ENCODE peak calls at places on chromosomes 2 and 18, in four cellular contexts. S is body of pancreas, E is suprapubic skin, Q is ovary. K is an unnamed sample.

GRCh38 chr2:58757971-58758370 is 516.8 kb upstream of the FANCL start:
- DNase-seq in Q (no peak), S (no peak), E (no peak), K (no peak)

GRCh38 chr2:136378712-136379595 is 261.0 kb upstream of the CXCR4 start:
- DNase-seq in E (no peak), S (peak; percentile 54), Q (no peak), K (no peak)

GRCh38 chr18:62450546-62451395 is 72.1 kb upstream of the ZCCHC2 start:
- DNase-seq in E (no peak), S (peak; percentile 91), Q (no peak), K (peak; percentile 40)

GRCh38 chr2:129777146-129777545 is 202.3 kb upstream of the RAB6C start:
- DNase-seq in Q (no peak), E (no peak), S (no peak), K (peak; percentile 26)

GRCh38 chr2:10901160-10901559 is 10.6 kb upstream of the KCNF1 start:
- DNase-seq in Q (no peak), E (no peak), S (no peak), K (no peak)

GRCh38 chr2:127414855-127415592 is 3.2 kb upstream of the PROC start:
- DNase-seq in Q (no peak), E (no peak), S (no peak), K (no peak)

GRCh38 chr2:29844713-29845320 is 76.6 kb downstream of the ALK start:
- DNase-seq in E (no peak), S (no peak), Q (no peak), K (no peak)

GRCh38 chr2:177882501-177882900 is 190.1 kb downstream of the PDE11A start:
- DNase-seq in Q (no peak), S (no peak), E (no peak), K (no peak)

GRCh38 chr18:9109523-9109922 is 7.0 kb downstream of the NDUFV2 start:
- DNase-seq in S (no peak), Q (no peak), E (no peak), K (no peak)

GRCh38 chr2:207311316-207312005 is 145.7 kb upstream of the KLF7 start:
- DNase-seq in Q (no peak), E (no peak), S (peak; percentile 9), K (peak; percentile 69)

GRCh38 chr2:218746470-218746795 is 35.5 kb upstream of the CYP27A1 start:
- DNase-seq in E (no peak), S (no peak), Q (no peak), K (no peak)

GRCh38 chr2:165903406-165903805 is 50.2 kb downstream of the TTC21B start:
- DNase-seq in S (no peak), Q (no peak), E (no peak), K (no peak)

GRCh38 chr2:203673933-203674332 is 32.5 kb upstream of the CD28 start:
- DNase-seq in E (no peak), Q (no peak), S (no peak), K (no peak)

DNA sequence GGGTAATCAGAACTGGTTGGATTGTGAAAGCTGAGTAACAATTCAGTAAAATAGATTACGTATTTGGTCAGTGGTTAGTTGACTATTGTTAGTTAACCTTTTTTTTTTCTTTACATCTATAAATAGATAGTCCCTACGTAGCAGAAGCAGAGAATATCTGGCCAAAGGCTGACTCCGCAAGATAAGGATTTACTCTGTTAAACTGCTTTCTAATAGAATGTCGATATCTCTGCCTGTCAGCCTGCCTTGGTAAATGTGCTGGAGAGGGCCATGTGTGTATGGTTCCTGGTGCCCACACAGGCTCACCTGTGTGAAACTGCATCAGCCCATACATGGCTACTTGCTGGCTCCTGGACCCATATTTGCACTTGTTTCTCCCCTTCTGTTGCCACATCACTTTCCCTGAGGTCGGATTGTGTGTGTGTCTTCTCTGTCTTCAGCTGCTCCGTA is 94.4 kb downstream of the CRIM1 start:
- DNase-seq in Q (no peak), S (no peak), E (no peak), K (no peak)
- TF ChIP-seq POLR2A in Q (no peak), S (no peak), E (no peak), K (no peak)

DNA sequence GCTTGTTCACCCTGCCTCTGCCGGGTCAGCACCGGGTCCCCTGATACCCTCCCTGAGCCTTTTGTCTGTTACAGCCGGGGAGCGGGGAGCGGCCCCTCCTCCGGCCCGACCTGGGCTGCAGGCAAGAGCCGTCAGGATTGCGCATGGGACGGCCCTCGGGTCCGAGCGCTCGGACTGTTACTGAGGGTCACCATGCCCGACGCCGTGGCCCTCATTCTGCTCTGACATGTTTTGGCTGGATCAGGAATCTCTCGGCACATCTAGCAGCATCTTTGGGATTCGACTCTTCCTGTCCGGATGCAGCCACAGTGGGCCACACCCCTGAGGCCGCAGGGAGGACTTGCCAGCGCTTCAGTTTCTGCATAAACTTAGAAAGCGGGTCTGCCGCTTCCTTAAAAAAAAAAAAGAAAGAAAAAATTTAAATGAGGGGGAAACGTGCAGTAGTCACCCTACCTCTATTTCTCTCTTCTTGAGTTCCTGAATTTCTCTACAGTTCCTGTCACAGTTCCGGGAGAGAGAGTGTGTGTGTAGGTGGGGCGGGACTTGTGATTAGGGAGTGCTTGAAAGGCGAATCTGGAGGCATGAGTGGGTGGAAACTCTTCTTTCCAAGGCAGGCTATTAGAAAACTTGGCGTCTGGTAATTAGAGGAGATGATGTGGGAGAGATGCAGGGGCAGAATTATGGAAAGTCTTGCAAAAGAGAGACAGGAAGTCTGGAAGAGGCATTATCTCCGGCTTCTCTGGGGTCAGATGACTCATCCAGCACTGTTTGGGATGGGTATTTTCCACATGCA is 960 bp downstream of the TMEM87B start:
- DNase-seq in Q (peak; percentile 67), E (peak; percentile 82), S (peak; percentile 61), K (peak; percentile 92)
- TF ChIP-seq POLR2A in Q (no peak), E (no peak), S (peak; percentile 7), K (no peak)

GRCh38 chr2:210169871-210170441 is 1.3 kb downstream of the KANSL1L start:
- DNase-seq in Q (no peak), E (no peak), S (no peak), K (no peak)

GRCh38 chr2:210170442-210171303 is 536 bp downstream of the KANSL1L start:
- DNase-seq in E (peak; percentile 98), Q (peak; percentile 100), S (peak; percentile 96), K (peak; percentile 100)

GRCh38 chr2:210172219-210172575 is 988 bp upstream of the KANSL1L start:
- DNase-seq in S (no peak), Q (no peak), E (no peak), K (no peak)

GRCh38 chr2:210174086-210174485 is 2.9 kb upstream of the KANSL1L start:
- DNase-seq in Q (no peak), S (no peak), E (no peak), K (no peak)

DNA sequence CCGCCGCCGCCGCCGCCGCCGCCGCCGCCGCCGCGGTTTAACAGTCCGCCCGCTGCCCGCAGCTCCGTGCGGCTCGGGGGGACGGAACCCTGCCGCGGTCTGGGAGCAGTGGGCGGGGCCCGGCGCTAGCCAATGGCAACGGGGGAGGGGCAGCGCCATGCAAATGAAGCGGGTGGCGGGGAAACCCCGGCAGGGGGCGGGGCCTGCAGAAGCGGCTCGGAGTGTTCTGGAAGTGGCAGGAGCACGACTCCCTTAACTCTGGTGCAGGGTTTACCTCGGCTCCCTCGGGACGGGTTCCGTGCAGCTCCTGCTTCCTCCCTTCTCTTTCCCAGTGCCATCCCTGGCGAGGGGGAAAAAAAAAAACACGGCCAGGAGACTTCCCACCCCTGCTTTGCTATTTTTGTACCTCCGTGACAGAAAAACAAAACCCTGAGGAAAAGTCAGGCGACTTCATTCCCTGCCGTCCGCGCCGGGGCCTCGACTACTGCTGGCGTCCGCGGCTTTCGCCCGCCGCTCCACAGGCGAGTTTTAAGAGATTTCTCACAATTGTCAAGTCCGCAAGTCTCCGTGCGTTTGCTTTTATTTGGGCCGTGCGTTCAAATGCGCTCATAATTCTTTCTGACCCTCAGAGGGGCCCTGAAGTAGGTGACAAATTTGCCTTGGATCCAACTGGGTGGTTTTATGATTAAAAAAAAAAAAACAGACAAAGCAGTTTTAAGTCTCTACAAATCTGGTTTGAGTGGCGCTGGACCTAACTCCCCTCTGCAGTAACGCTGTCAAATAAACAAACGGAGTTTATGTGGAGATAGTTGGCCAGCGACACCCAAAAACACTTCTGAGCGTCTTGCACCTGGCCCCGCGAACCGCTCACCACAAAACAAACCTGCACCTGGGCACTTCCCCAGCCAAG is at the start of gene KANSL1L:
- DNase-seq in S (peak; percentile 100), E (peak; percentile 99), Q (peak; percentile 99), K (peak; percentile 98)
- TF ChIP-seq POLR2A in S (peak; percentile 93), E (peak; percentile 74), Q (peak; percentile 82), K (peak; percentile 61)

DNA sequence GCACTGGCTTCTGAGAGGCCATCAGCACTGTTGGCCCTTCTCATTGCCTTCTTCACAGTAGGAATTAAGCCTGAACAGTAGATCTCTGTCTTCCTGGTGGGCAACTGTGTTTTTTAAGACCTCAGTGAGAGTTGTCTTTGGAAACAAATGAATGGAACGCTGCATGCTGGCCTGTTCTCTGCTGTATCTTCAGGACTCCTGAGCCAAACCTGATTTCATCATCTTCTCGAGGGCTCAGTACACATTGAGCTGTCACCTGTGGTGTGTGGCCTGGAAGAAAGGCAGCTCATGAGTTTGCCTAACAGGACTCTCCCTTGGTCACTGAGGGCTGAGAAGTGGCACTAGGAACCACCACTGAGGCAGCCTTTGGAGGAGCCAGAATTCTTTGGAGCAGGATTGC is 39.7 kb downstream of the SH3RF3 start:
- DNase-seq in S (no peak), Q (no peak), E (no peak), K (peak; percentile 61)
- TF ChIP-seq POLR2A in S (no peak), Q (no peak), E (no peak), K (no peak)

DNA sequence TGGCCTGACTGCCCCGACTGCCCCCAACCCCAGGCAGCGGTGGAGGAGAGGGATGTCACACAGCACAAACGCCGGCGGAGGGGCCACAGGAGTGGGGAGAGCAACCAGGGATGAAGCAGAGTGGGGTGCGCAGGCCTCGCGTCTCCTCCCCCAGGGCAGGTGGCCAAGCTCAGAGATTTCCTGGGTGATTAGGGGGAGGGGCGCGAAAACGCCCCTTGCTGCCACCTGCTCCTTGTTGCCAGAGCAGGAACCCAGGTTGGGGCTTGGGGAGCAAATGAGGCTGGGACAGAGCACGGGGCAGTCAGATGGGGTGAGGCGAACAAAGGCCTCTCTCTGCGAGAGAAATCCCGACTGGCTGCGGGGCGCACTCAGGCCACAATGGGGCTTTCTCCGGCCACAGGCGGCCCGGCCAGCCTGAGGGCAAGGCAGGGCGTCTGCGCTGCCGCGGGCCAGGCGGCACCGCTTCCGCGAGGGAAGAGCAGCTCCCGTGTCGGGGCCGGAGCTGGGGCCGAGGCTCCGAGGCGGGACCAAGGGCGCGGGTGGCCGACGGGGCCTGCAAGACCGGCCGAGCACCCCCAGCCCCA is 11.5 kb downstream of the TEX44 start:
- DNase-seq in E (peak; percentile 86), Q (peak; percentile 78), S (peak; percentile 71), K (no peak)
- TF ChIP-seq POLR2A in E (peak; percentile 87), Q (peak; percentile 85), S (peak; percentile 81), K (no peak)

DNA sequence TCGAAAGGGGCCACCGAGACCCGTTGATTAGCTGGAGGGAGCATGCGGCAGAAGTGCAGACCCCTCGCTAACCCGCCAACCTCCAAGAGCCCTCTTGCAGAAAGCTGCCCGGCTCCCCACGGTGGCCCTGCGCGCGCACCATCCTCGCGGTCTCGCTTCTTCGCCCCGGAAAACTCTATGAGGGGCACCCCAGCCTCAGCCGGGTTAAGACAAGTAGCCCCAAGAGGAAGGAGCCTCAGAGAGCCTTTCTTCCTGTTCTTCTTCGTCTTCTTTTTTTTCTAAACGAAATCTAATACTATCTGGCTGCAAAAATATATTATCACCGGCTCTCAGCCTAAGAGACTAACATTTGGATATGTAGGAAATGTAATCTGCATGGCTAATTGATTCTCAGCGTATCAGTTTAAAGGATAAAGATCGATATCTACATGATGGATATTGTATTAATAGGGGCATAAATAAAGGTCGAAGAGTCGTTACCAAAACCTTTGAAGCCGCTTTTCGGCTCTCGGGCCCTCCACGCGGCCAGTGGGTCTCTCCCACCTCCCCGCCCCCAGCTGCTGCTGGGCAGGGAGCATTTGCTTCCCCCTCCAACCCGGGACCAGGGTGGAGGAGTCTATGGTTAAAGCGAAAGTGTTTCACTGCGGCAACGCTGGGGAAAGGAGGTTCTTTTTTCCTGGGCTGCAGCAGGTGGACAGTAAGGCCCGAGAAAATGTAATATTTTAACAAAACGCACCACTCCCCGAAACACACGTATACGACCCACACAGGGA is 6.1 kb upstream of the PAX3 start:
- DNase-seq in S (no peak), Q (no peak), E (no peak), K (no peak)
- TF ChIP-seq POLR2A in S (no peak), Q (no peak), E (no peak), K (no peak)

K was measured in lower leg skin.